ENCODE peak calls at places on chromosome 13, in four cellular contexts. T is uterus, J is dorsolateral prefrontal cortex, Z is foreskin keratinocyte. U is an unnamed sample.

GRCh38 chr13:73708393-73708985 is 425.7 kb downstream of the KLF12 start:
- DNase-seq in T (peak), J (no peak), Z (peak), U (no peak)

GRCh38 chr13:32261567-32261966 is 53.6 kb downstream of the ZAR1L start:
- DNase-seq in T (peak), J (peak), Z (no peak), U (no peak)

GRCh38 chr13:58876473-58876872 is 1244.9 kb downstream of the PCDH17 start:
- DNase-seq in T (no peak), J (no peak), Z (no peak), U (no peak)

GRCh38 chr13:44932171-44932849 is 57.0 kb downstream of the NUFIP1 start:
- DNase-seq in T (no peak), J (no peak), Z (no peak), U (no peak)

GRCh38 chr13:80881495-80882482 is 540.9 kb upstream of the SPRY2 start:
- DNase-seq in T (no peak), J (no peak), Z (peak), U (no peak)

GRCh38 chr13:42970824-42971669 is 21.0 kb downstream of the EPSTI1 start:
- DNase-seq in T (no peak), J (no peak), Z (no peak), U (no peak)

GRCh38 chr13:41074523-41074922 is 13.2 kb downstream of the WBP4 start:
- DNase-seq in T (no peak), J (no peak), Z (no peak), U (no peak)

GRCh38 chr13:95002968-95003813 is 290.8 kb upstream of the SOX21 start:
- DNase-seq in T (no peak), J (no peak), Z (no peak), U (no peak)

GRCh38 chr13:98717256-98717655 is 35.2 kb downstream of the SLC15A1 start:
- DNase-seq in T (no peak), J (no peak), Z (no peak), U (no peak)

GRCh38 chr13:44058067-44058466 is 178.4 kb downstream of the LACC1 start:
- DNase-seq in T (no peak), J (no peak), Z (no peak), U (no peak)

GRCh38 chr13:45048890-45049407 is 59.6 kb downstream of the GPALPP1 start:
- DNase-seq in T (no peak), J (no peak), Z (no peak), U (no peak)

GRCh38 chr13:66137384-66137783 is 1092.8 kb downstream of the PCDH9 start:
- DNase-seq in T (no peak), J (no peak), Z (no peak), U (no peak)
- H3K27ac ChIP-seq in T (no peak), J (no peak), Z (no peak), U (no peak)

DNA sequence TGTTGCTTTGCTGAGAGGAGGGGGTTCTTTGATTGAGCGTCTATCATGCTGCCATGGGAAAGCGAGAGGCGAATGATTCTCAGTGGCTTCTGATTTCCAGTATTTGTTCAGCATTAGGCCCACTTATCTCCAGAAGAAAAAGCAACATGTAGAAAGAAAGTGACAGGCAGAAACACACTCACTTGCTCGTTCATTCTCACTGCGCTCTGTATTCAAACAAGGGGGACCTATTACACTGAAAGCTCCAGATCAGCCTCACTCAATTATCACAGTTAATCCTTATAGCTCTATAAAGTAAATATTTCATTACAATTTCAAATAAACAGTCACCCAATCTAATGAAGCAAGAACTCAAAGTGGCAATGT is 106.8 kb downstream of the DACH1 start:
- DNase-seq in T (no peak), J (no peak), Z (no peak), U (no peak)
- H3K27ac ChIP-seq in T (no peak), J (no peak), Z (no peak), U (no peak)

DNA sequence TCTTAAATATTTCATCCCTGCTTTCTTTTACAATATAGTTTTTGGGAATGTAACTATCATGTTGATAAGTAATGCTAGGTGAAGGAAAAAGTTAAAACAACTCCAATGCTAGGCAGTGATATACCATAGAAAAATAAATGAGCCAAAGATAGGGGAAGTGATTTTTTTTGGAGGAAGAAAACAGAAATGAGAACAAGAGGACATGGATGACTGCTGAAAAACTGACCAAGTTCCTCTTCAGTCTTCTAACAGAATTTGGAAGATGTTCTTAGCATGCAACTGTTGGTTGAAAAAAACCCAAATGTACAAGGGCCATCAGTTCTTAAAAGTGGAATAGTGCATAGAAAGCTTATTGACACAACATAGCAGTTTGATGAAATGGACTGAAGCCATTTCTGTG is 262.5 kb upstream of the STARD13 start:
- DNase-seq in T (no peak), J (no peak), Z (no peak), U (no peak)
- H3K27ac ChIP-seq in T (no peak), J (peak), Z (no peak), U (no peak)

GRCh38 chr13:110226051-110226562 is 80.8 kb downstream of the COL4A1 start:
- DNase-seq in T (no peak), J (no peak), Z (no peak), U (no peak)

GRCh38 chr13:110229905-110230563 is 76.9 kb downstream of the COL4A1 start:
- DNase-seq in T (no peak), J (no peak), Z (no peak), U (no peak)

GRCh38 chr13:110228936-110229904 is 77.7 kb downstream of the COL4A1 start:
- DNase-seq in T (no peak), J (no peak), Z (no peak), U (no peak)

GRCh38 chr13:110227416-110227815 is 79.5 kb downstream of the COL4A1 start:
- DNase-seq in T (no peak), J (no peak), Z (no peak), U (no peak)

GRCh38 chr13:110227864-110228643 is 78.9 kb downstream of the COL4A1 start:
- DNase-seq in T (no peak), J (no peak), Z (no peak), U (no peak)
- H3K27ac ChIP-seq in T (peak), J (no peak), Z (no peak), U (no peak)

U was measured in substantia nigra.